ENCODE peak calls at places on chromosomes 6 and 20, in nine cellular contexts. L, N, J, T, F, Q, M, Z and E are unnamed samples.

GRCh38 chr6:158663465-158664167 is 13.8 kb downstream of the SYTL3 start:
- DNase-seq in L (no peak), F (no peak), M (no peak), Z (peak), Q (no peak), N (no peak), J (no peak), T (no peak), E (no peak)

GRCh38 chr20:38181207-38181693 is 16.2 kb upstream of the TGM2 start:
- DNase-seq in T (no peak), J (no peak), F (no peak), M (no peak), Z (peak), N (no peak), L (no peak), Q (no peak), E (no peak)

GRCh38 chr6:18990313-18990978 is 603.3 kb downstream of the RNF144B start:
- DNase-seq in M (peak), Z (peak), Q (peak), L (peak), J (peak), F (peak), T (peak), N (peak), E (peak)

GRCh38 chr6:152386131-152386530 is 251.0 kb downstream of the SYNE1 start:
- DNase-seq in L (no peak), N (no peak), T (no peak), J (no peak), M (no peak), Q (no peak), F (no peak), Z (no peak), E (no peak)

GRCh38 chr6:155328539-155329459 is 14.5 kb upstream of the TFB1M start:
- DNase-seq in F (no peak), Q (no peak), T (no peak), J (no peak), Z (peak), N (no peak), L (no peak), M (no peak), E (peak)

GRCh38 chr20:59431014-59431413 is 130.6 kb downstream of the EDN3 start:
- DNase-seq in N (no peak), Q (no peak), L (no peak), M (no peak), T (no peak), Z (no peak), J (no peak), F (no peak), E (no peak)

GRCh38 chr6:168035661-168036616 is 38.5 kb downstream of the KIF25 start:
- DNase-seq in F (no peak), M (no peak), Q (peak), Z (peak), T (no peak), N (peak), L (no peak), J (peak), E (no peak)

GRCh38 chr20:44615876-44616603 is 33.7 kb downstream of the PKIG start:
- DNase-seq in Z (no peak), N (no peak), Q (no peak), J (no peak), F (no peak), M (no peak), L (no peak), T (no peak), E (no peak)

GRCh38 chr6:83270971-83271714 is 78.0 kb downstream of the RWDD2A start:
- DNase-seq in J (no peak), M (no peak), N (peak), F (no peak), Q (no peak), Z (peak), L (no peak), T (no peak), E (no peak)

GRCh38 chr6:161547617-161548016 is 273.8 kb upstream of the AGPAT4 start:
- DNase-seq in Q (no peak), N (no peak), J (no peak), T (no peak), F (no peak), M (no peak), Z (no peak), L (no peak), E (no peak)

GRCh38 chr6:2266031-2266430 is 20.6 kb upstream of the GMDS start:
- DNase-seq in L (no peak), Q (no peak), F (no peak), N (no peak), J (no peak), T (no peak), M (no peak), Z (no peak), E (no peak)

GRCh38 chr6:158999154-158999668 is 791 bp downstream of the RSPH3 start:
- DNase-seq in F (no peak), L (no peak), N (peak), T (no peak), J (no peak), Z (no peak), Q (no peak), M (no peak), E (no peak)

GRCh38 chr6:138105446-138105845 is 1.8 kb downstream of the PERP start:
- DNase-seq in M (no peak), N (no peak), Z (peak), F (no peak), Q (no peak), J (no peak), T (no peak), L (no peak), E (no peak)

GRCh38 chr20:55746723-55747122 is 258.6 kb downstream of the CBLN4 start:
- DNase-seq in J (no peak), T (no peak), Z (no peak), L (no peak), Q (no peak), F (no peak), M (no peak), N (no peak), E (no peak)

GRCh38 chr6:4970739-4971395 is 33.0 kb downstream of the RPP40 start:
- DNase-seq in J (no peak), Z (no peak), T (no peak), Q (no peak), F (no peak), M (no peak), N (peak), L (no peak), E (no peak)